ENCODE peak calls at places on chromosomes 4 and X, in six cellular contexts. L, N, W, R, Y and D are unnamed samples.

GRCh38 chr4:6885953-6886557 is 23.6 kb upstream of the TBC1D14 start:
- DNase-seq in L (peak), N (no peak), W (no peak), R (no peak), Y (peak), D (no peak)

GRCh38 chrX:48919360-48919821 is 567 bp upstream of the PIM2 start:
- DNase-seq in L (no peak), N (no peak), W (peak), R (no peak), Y (no peak), D (no peak)

GRCh38 chrX:68072016-68072415 is 361.3 kb downstream of the OPHN1 start:
- DNase-seq in L (no peak), N (no peak), W (no peak), R (no peak), Y (no peak), D (no peak)

GRCh38 chrX:129772796-129773431 is 6.8 kb upstream of the SASH3 start:
- DNase-seq in L (no peak), N (no peak), W (peak), R (no peak), Y (no peak), D (no peak)

GRCh38 chr4:8251110-8251883 is 18.3 kb upstream of the HTRA3 start:
- DNase-seq in L (no peak), N (no peak), W (no peak), R (no peak), Y (no peak), D (no peak)

GRCh38 chrX:119235872-119236598 is at the start of gene PGRMC1:
- DNase-seq in L (peak), N (peak), W (peak), R (peak), Y (peak), D (no peak)

GRCh38 chr4:115249808-115250207 is 136.4 kb upstream of the NDST4 start:
- DNase-seq in L (no peak), N (no peak), W (no peak), R (no peak), Y (no peak), D (no peak)

GRCh38 chr4:100169796-100170485 is 20.3 kb downstream of the DDIT4L start:
- DNase-seq in L (no peak), N (no peak), W (no peak), R (no peak), Y (no peak), D (no peak)

GRCh38 chr4:123506311-123506685 is 109.7 kb downstream of the SPRY1 start:
- DNase-seq in L (no peak), N (no peak), W (no peak), R (no peak), Y (no peak), D (no peak)

GRCh38 chr4:139152249-139152648 is 24.8 kb downstream of the ELF2 start:
- DNase-seq in L (no peak), N (no peak), W (no peak), R (no peak), Y (no peak), D (no peak)

GRCh38 chr4:124641715-124642380 is 70.7 kb downstream of the ANKRD50 start:
- DNase-seq in L (no peak), N (no peak), W (no peak), R (no peak), Y (no peak), D (no peak)

GRCh38 chr4:55574252-55574651 is 17.8 kb downstream of the PDCL2 start:
- DNase-seq in L (no peak), N (no peak), W (no peak), R (no peak), Y (no peak), D (no peak)

GRCh38 chrX:16839852-16840460 is 30.2 kb downstream of the RBBP7 start:
- DNase-seq in L (no peak), N (no peak), W (peak), R (no peak), Y (no peak), D (no peak)

GRCh38 chr4:78081541-78081940 is 24.4 kb downstream of the FRAS1 start:
- DNase-seq in L (no peak), N (no peak), W (no peak), R (no peak), Y (no peak), D (no peak)

GRCh38 chrX:43693602-43694406 is 37.7 kb downstream of the MAOA start:
- DNase-seq in L (no peak), N (no peak), W (no peak), R (no peak), Y (peak), D (no peak)

GRCh38 chr4:101123231-101123630 is 224.1 kb downstream of the PPP3CA start:
- DNase-seq in L (no peak), N (no peak), W (no peak), R (no peak), Y (no peak), D (no peak)